ENCODE peak calls at places on chromosomes 2 and 18, in eight cellular contexts. V, E, J, T, P, W, Z and C are unnamed samples.

GRCh38 chr18:38867680-38868079 is 1302.1 kb upstream of the CELF4 start:
- DNase-seq in V (no peak), E (no peak), J (no peak), T (no peak), P (no peak), W (no peak), Z (no peak), C (no peak)

GRCh38 chr2:42133771-42134195 is 35.4 kb upstream of the EML4 start:
- DNase-seq in V (no peak), E (no peak), J (no peak), T (no peak), P (no peak), W (no peak), Z (no peak), C (no peak)

GRCh38 chr2:17672583-17673317 is 80.9 kb downstream of the SMC6 start:
- DNase-seq in V (no peak), E (no peak), J (no peak), T (no peak), P (no peak), W (no peak), Z (no peak), C (no peak)

GRCh38 chr18:79789901-79790885 is 7.5 kb upstream of the KCNG2 start:
- DNase-seq in V (no peak), E (no peak), J (peak), T (peak), P (no peak), W (no peak), Z (no peak), C (peak)

GRCh38 chr18:8397034-8397433 is 212.2 kb upstream of the RAB12 start:
- DNase-seq in V (no peak), E (no peak), J (no peak), T (no peak), P (no peak), W (no peak), Z (no peak), C (no peak)

GRCh38 chr18:45749918-45750689 is 26.1 kb downstream of the SLC14A1 start:
- DNase-seq in V (no peak), E (no peak), J (no peak), T (no peak), P (no peak), W (no peak), Z (no peak), C (no peak)

GRCh38 chr2:117985092-117985491 is 28.8 kb downstream of the CCDC93 start:
- DNase-seq in V (no peak), E (no peak), J (no peak), T (no peak), P (no peak), W (no peak), Z (no peak), C (no peak)

GRCh38 chr2:237625216-237625705 is 2.1 kb upstream of the LRRFIP1 start:
- DNase-seq in V (no peak), E (peak), J (no peak), T (no peak), P (no peak), W (no peak), Z (no peak), C (peak)

GRCh38 chr2:141313972-141314371 is 816.8 kb downstream of the LRP1B start:
- DNase-seq in V (no peak), E (no peak), J (no peak), T (no peak), P (no peak), W (no peak), Z (no peak), C (no peak)

GRCh38 chr18:51417643-51418483 is 220.4 kb upstream of the MEX3C start:
- DNase-seq in V (no peak), E (no peak), J (no peak), T (no peak), P (no peak), W (no peak), Z (no peak), C (no peak)

GRCh38 chr2:174602741-174603140 is 5.1 kb upstream of the WIPF1 start:
- DNase-seq in V (no peak), E (no peak), J (no peak), T (no peak), P (no peak), W (no peak), Z (no peak), C (no peak)

GRCh38 chr2:28810384-28811285 is at the start of gene SPDYA:
- DNase-seq in V (peak), E (peak), J (peak), T (peak), P (no peak), W (peak), Z (peak), C (peak)

GRCh38 chr2:220684099-220684498 is 888.0 kb downstream of the EPHA4 start:
- DNase-seq in V (no peak), E (no peak), J (no peak), T (no peak), P (no peak), W (no peak), Z (no peak), C (no peak)

GRCh38 chr2:230762317-230762896 is 49.8 kb downstream of the CAB39 start:
- DNase-seq in V (no peak), E (no peak), J (peak), T (no peak), P (no peak), W (peak), Z (no peak), C (no peak)

GRCh38 chr2:192828947-192829346 is 634.2 kb upstream of the TMEFF2 start:
- DNase-seq in V (peak), E (peak), J (no peak), T (peak), P (no peak), W (no peak), Z (no peak), C (no peak)

GRCh38 chr18:12011199-12011961 is 30.1 kb downstream of the IMPA2 start:
- DNase-seq in V (no peak), E (no peak), J (no peak), T (peak), P (no peak), W (no peak), Z (no peak), C (peak)

GRCh38 chr2:197229509-197230458 is 80.8 kb downstream of the ANKRD44 start:
- DNase-seq in V (no peak), E (no peak), J (no peak), T (no peak), P (peak), W (no peak), Z (no peak), C (no peak)

GRCh38 chr2:241009601-241010530 is 11.4 kb downstream of the SNED1 start:
- DNase-seq in V (peak), E (peak), J (no peak), T (peak), P (peak), W (no peak), Z (no peak), C (peak)

GRCh38 chr2:118622931-118623330 is 224.5 kb downstream of the EN1 start:
- DNase-seq in V (no peak), E (no peak), J (no peak), T (no peak), P (no peak), W (no peak), Z (no peak), C (no peak)

GRCh38 chr2:14255135-14255820 is 377.2 kb upstream of the LRATD1 start:
- DNase-seq in V (no peak), E (no peak), J (no peak), T (peak), P (no peak), W (no peak), Z (no peak), C (peak)

GRCh38 chr2:1701556-1702185 is 42.6 kb downstream of the PXDN start:
- DNase-seq in V (no peak), E (no peak), J (no peak), T (no peak), P (no peak), W (no peak), Z (no peak), C (no peak)

GRCh38 chr2:160165095-160165494 is 35.0 kb downstream of the ITGB6 start:
- DNase-seq in V (no peak), E (no peak), J (no peak), T (no peak), P (no peak), W (no peak), Z (no peak), C (no peak)

GRCh38 chr2:155377178-155377780 is 678.8 kb downstream of the KCNJ3 start:
- DNase-seq in V (no peak), E (no peak), J (no peak), T (no peak), P (no peak), W (no peak), Z (no peak), C (no peak)

GRCh38 chr2:135783416-135783815 is 41.8 kb downstream of the UBXN4 start:
- DNase-seq in V (no peak), E (no peak), J (no peak), T (no peak), P (no peak), W (no peak), Z (no peak), C (no peak)

GRCh38 chr2:146986161-146986560 is 858.7 kb upstream of the ACVR2A start:
- DNase-seq in V (no peak), E (no peak), J (no peak), T (no peak), P (no peak), W (no peak), Z (no peak), C (no peak)

GRCh38 chr2:152402780-152403388 is 67.9 kb downstream of the FMNL2 start:
- DNase-seq in V (no peak), E (no peak), J (no peak), T (no peak), P (no peak), W (no peak), Z (no peak), C (no peak)

GRCh38 chr18:23703057-23703986 is 14.1 kb downstream of the LAMA3 start:
- DNase-seq in V (no peak), E (no peak), J (no peak), T (no peak), P (no peak), W (no peak), Z (no peak), C (no peak)

GRCh38 chr2:3729055-3729448 is 25.7 kb downstream of the DCDC2C start:
- DNase-seq in V (no peak), E (no peak), J (no peak), T (no peak), P (no peak), W (no peak), Z (no peak), C (no peak)

GRCh38 chr2:27290571-27290970 is 8.3 kb downstream of the TRIM54 start:
- DNase-seq in V (no peak), E (no peak), J (no peak), T (no peak), P (no peak), W (no peak), Z (no peak), C (no peak)

GRCh38 chr2:144390424-144391020 is 129.4 kb downstream of the ZEB2 start:
- DNase-seq in V (no peak), E (no peak), J (no peak), T (no peak), P (no peak), W (no peak), Z (no peak), C (no peak)

GRCh38 chr2:29632018-29632417 is 289.4 kb downstream of the ALK start:
- DNase-seq in V (no peak), E (no peak), J (no peak), T (no peak), P (no peak), W (no peak), Z (no peak), C (no peak)

GRCh38 chr2:41926614-41927580 is 120.9 kb upstream of the PKDCC start:
- DNase-seq in V (peak), E (peak), J (no peak), T (no peak), P (no peak), W (no peak), Z (no peak), C (peak)